ENCODE peak calls at places on chromosome 22, in four cellular contexts. T is amniotic stem cell, G is iPS-NIHi11, R is uterus. C is an unnamed sample.
A peak's percentile ranks its signal among the peaks of the same experiment; 100 is the strongest.

GRCh38 chr22:23137905-23138520 is 3.8 kb downstream of the RSPH14 start:
- DNase-seq in T (no peak), R (no peak), G (no peak), C (peak; percentile 38)

GRCh38 chr22:27480487-27480886 is 321.1 kb downstream of the MN1 start:
- DNase-seq in G (peak; percentile 67), R (no peak), T (no peak), C (no peak)

GRCh38 chr22:50274311-50274710 is 4.1 kb upstream of the MAPK11 start:
- DNase-seq in R (peak; percentile 58), T (peak; percentile 22), G (peak; percentile 64), C (peak; percentile 73)

GRCh38 chr22:42878561-42879305 is 21.7 kb upstream of the ARFGAP3 start:
- DNase-seq in T (no peak), R (no peak), G (no peak), C (no peak)

GRCh38 chr22:49768077-49768476 is 59.6 kb downstream of the BRD1 start:
- DNase-seq in R (no peak), G (no peak), T (no peak), C (no peak)

GRCh38 chr22:36691488-36691887 is 12.1 kb downstream of the CACNG2 start:
- DNase-seq in T (no peak), G (no peak), R (no peak), C (no peak)

GRCh38 chr22:25536578-25536977 is 27.9 kb upstream of the GRK3 start:
- DNase-seq in T (no peak), R (no peak), G (no peak), C (peak; percentile 28)

GRCh38 chr22:25853078-25853477 is 111.1 kb downstream of the MYO18B start:
- DNase-seq in G (no peak), R (no peak), T (no peak), C (no peak)

GRCh38 chr22:19631899-19632670 is 82.2 kb upstream of the SEPTIN5 start:
- DNase-seq in T (peak; percentile 38), R (no peak), G (peak; percentile 74), C (peak; percentile 58)

GRCh38 chr22:20946080-20946986 is 20.7 kb upstream of the AIFM3 start:
- DNase-seq in R (no peak), T (no peak), G (no peak), C (peak; percentile 46)

GRCh38 chr22:29733362-29734322 is 13.8 kb downstream of the CABP7 start:
- DNase-seq in G (no peak), R (no peak), T (no peak), C (no peak)